ENCODE peak calls at places on chromosomes 11 and 22, in five cellular contexts. G, C, B, Y and W are unnamed samples.

GRCh38 chr11:2791521-2792375 is 92.0 kb upstream of the KCNQ1OT1 start:
- DNase-seq in G (no peak), C (peak; percentile 21), B (peak; percentile 53), Y (peak; percentile 37), W (no peak)

GRCh38 chr11:59207988-59208432 is 4.7 kb downstream of the MPEG1 start:
- DNase-seq in G (peak; percentile 74), C (no peak), B (no peak), Y (no peak), W (peak; percentile 11)

GRCh38 chr11:73292481-73292880 is 15.6 kb upstream of the ARHGEF17 start:
- DNase-seq in G (no peak), C (no peak), B (no peak), Y (no peak), W (no peak)

GRCh38 chr11:46363031-46363407 is 15.8 kb downstream of the DGKZ start:
- DNase-seq in G (peak; percentile 79), C (peak; percentile 70), B (no peak), Y (no peak), W (no peak)

GRCh38 chr11:57513911-57514537 is 1.5 kb downstream of the SLC43A1 start:
- DNase-seq in G (no peak), C (peak; percentile 42), B (no peak), Y (peak; percentile 50), W (no peak)

GRCh38 chr22:20055654-20056053 is 24.4 kb upstream of the DGCR8 start:
- DNase-seq in G (no peak), C (no peak), B (no peak), Y (no peak), W (no peak)

GRCh38 chr11:125514336-125515101 is 18.5 kb upstream of the FEZ1 start:
- DNase-seq in G (peak; percentile 98), C (no peak), B (no peak), Y (peak; percentile 34), W (no peak)

GRCh38 chr11:102462610-102463009 is 10.0 kb upstream of the TMEM123 start:
- DNase-seq in G (no peak), C (no peak), B (no peak), Y (no peak), W (no peak)

GRCh38 chr11:134862168-134862567 is 450.1 kb upstream of the B3GAT1 start:
- DNase-seq in G (no peak), C (no peak), B (no peak), Y (no peak), W (no peak)

GRCh38 chr11:35373284-35373933 is 45.9 kb downstream of the SLC1A2 start:
- DNase-seq in G (no peak), C (no peak), B (no peak), Y (no peak), W (no peak)

GRCh38 chr11:111990381-111990780 is 34.8 kb upstream of the DLAT start:
- DNase-seq in G (no peak), C (no peak), B (no peak), Y (no peak), W (no peak)

GRCh38 chr22:45459235-45459634 is 43.4 kb upstream of the FBLN1 start:
- DNase-seq in G (no peak), C (no peak), B (no peak), Y (no peak), W (no peak)
- H3K27ac ChIP-seq in G (no peak overlapping the region), C (peak overlapping the region; percentile 77), B (no peak overlapping the region), Y (no peak overlapping the region), W (no peak overlapping the region)

DNA sequence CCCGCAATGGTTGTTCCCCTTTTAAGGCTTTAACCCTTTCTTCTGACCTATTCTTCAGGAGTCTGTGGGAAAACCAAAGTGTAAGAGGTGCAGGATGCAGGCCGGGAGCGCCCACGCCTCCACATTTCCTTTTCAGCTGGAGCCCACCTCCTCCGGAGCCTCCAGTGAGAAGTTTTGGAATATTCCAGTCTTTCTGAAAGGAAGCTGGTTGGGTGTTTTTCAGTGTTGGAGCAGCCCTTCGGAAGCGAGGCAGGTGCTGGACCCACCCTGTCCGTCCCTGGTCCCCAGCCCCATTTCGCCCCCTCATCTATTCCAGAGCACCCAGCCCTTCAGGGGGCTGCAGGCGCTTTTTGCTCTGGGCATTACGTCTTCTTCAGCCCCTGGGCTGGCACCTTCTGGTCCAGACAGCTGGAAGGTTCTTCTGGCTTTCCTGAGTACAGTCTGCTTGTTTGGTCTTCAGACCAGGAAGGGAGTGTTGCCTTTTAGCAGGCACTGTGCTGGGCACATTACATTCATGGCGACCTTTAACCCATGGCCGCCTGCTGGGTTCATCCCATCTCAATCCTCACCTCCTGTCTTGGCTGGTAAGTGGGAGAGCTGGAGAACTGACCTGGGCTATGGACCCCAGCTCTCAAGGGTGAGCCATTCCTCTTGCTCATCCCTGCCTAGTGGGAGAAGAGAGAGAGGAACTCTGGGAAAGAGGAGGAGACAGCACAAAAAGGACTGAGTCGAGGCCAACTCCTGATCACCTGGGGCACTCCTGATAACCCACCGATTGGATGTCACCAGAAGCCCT is 685 bp upstream of the THY1 start:
- DNase-seq in G (no peak), C (no peak), B (no peak), Y (no peak), W (no peak)
- H3K27ac ChIP-seq in G (no peak overlapping the region), C (no peak overlapping the region), B (no peak overlapping the region), Y (no peak overlapping the region), W (no peak overlapping the region)

DNA sequence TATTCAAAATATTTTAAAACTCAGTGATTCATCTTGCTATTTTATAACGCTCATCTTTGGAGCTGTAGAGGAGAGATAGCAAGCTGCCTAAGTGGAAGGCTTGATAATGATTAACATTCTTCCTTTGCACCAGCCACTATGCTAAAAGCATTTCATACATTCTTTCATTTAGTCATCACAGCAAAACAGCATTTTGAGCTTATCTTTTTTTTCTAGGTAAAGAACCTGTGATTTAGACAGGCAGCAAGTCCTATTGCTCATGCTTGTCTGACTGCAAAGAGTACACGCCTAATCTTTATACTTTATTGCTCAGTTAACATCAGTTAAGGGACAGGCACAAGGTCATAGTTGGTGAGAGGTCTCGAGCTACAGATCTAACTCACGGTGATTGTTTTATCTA is 713.1 kb upstream of the ARHGAP42 start:
- DNase-seq in G (no peak), C (no peak), B (no peak), Y (no peak), W (no peak)
- H3K27ac ChIP-seq in G (no peak overlapping the region), C (no peak overlapping the region), B (no peak overlapping the region), Y (no peak overlapping the region), W (no peak overlapping the region)

DNA sequence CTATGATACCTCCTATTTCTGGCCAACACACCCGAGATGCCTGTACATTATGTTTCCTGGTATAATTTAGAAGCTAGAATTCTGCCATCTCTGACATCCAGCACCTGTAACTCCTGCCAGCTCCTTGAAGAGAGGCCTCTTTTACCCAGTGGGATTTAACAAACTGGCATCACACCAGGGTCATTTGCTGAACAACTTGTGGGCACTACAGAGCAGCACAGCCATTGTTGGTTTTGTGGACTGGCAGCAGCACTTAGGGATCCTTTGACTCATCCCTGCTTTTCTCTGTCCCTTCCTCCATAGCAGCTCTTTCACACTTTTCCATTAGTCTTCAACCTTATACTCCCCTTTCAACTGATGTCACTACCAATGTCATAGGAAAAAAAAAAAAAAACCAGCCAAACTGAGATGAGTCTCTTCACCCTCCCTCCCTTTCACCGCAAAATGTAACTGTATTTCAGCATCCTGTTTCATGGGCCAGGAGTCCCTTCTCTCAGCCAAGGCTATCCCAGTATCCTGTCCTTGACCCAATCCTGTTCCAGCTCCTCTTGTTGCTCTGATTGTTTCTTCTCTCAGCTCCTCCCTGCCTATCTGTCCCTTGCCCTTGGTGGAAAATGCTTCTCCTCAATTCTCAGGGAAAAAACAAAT is 68.7 kb downstream of the PPFIBP2 start:
- DNase-seq in G (no peak), C (no peak), B (no peak), Y (no peak), W (no peak)
- H3K27ac ChIP-seq in G (no peak overlapping the region), C (no peak overlapping the region), B (no peak overlapping the region), Y (no peak overlapping the region), W (no peak overlapping the region)

GRCh38 chr22:49663823-49664222 is 163.8 kb downstream of the BRD1 start:
- DNase-seq in G (no peak), C (no peak), B (peak; percentile 30), Y (peak; percentile 19), W (no peak)
- H3K27ac ChIP-seq in G (no peak overlapping the region), C (no peak overlapping the region), B (no peak overlapping the region), Y (no peak overlapping the region), W (no peak overlapping the region)

DNA sequence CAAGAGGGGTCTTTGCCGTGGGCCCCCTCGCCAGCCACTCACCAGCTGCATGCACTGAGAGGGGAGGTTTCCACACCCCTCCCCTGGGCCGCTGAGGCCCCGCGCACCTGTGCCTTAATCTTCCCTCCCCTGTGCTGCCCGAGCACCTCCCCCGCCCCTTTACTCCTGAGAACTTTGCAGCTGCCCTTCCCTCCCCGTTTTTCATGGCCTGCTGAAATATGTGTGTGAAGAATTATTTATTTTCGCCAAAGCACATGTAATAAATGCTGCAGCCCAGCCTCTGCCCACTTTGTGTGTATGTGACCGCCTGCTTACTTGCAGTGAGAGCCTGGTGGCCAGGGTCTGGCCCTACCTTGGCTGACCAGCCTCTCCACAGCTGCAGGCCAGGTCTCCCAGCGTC is 2.8 kb upstream of the CRACR2B start:
- DNase-seq in G (no peak), C (no peak), B (no peak), Y (no peak), W (no peak)
- H3K27ac ChIP-seq in G (no peak overlapping the region), C (no peak overlapping the region), B (no peak overlapping the region), Y (no peak overlapping the region), W (no peak overlapping the region)

GRCh38 chr11:126597041-126597440 is 241.6 kb downstream of the ST3GAL4 start:
- DNase-seq in G (no peak), C (no peak), B (no peak), Y (no peak), W (no peak)
- H3K27ac ChIP-seq in G (no peak overlapping the region), C (no peak overlapping the region), B (no peak overlapping the region), Y (no peak overlapping the region), W (no peak overlapping the region)

GRCh38 chr11:108018708-108019107 is 10.0 kb downstream of the CUL5 start:
- DNase-seq in G (no peak), C (no peak), B (no peak), Y (no peak), W (no peak)
- H3K27ac ChIP-seq in G (no peak overlapping the region), C (no peak overlapping the region), B (no peak overlapping the region), Y (no peak overlapping the region), W (no peak overlapping the region)